ENCODE peak calls at places on chromosome 1, in nine cellular contexts. H is body of pancreas, C is AG04450, E is heart right ventricle, T is lower lobe of right lung, B is upper lobe of right lung, K is heart left ventricle, N is lung, S is tibial nerve. Z is an unnamed sample.

GRCh38 chr1:2137257-2138121 is 57.1 kb downstream of the FAAP20 start:
- DNase-seq in H (no peak), T (peak; percentile 82), E (no peak), C (no peak), S (no peak), N (peak; percentile 70), B (peak; percentile 86), K (peak; percentile 45), Z (no peak)

GRCh38 chr1:37575692-37576091 is 19.0 kb downstream of the DNALI1 start:
- DNase-seq in S (no peak), K (no peak), N (no peak), H (no peak), B (no peak), T (no peak), C (no peak), E (no peak), Z (peak; percentile 5)

GRCh38 chr1:227937031-227937430 is 10.7 kb downstream of the WNT9A start:
- DNase-seq in T (no peak), K (no peak), N (no peak), H (peak; percentile 4), C (no peak), E (no peak), S (no peak), B (peak; percentile 12), Z (no peak)

GRCh38 chr1:51897699-51898031 is 19.1 kb upstream of the NRDC start:
- DNase-seq in B (no peak), K (no peak), T (no peak), E (no peak), C (peak; percentile 85), N (no peak), S (no peak), H (no peak), Z (peak; percentile 90)

GRCh38 chr1:151513626-151514101 is 2.5 kb downstream of the CGN start:
- DNase-seq in E (no peak), H (peak; percentile 94), K (no peak), S (no peak), B (peak; percentile 87), T (peak; percentile 73), N (peak; percentile 82), C (no peak), Z (no peak)

GRCh38 chr1:3587133-3587733 is 24.1 kb downstream of the MEGF6 start:
- DNase-seq in H (no peak), C (no peak), B (no peak), N (no peak), S (no peak), K (no peak), T (no peak), E (no peak), Z (no peak)

GRCh38 chr1:30823969-30824735 is 66.6 kb upstream of the LAPTM5 start:
- DNase-seq in C (peak; percentile 99), K (peak; percentile 97), H (peak; percentile 98), B (peak; percentile 95), T (peak; percentile 94), E (peak; percentile 96), S (peak; percentile 88), N (peak; percentile 96), Z (peak; percentile 98)

GRCh38 chr1:43541721-43542401 is 11.2 kb downstream of the PTPRF start:
- DNase-seq in T (peak; percentile 79), K (peak; percentile 74), E (peak; percentile 72), B (peak; percentile 88), N (peak; percentile 77), C (no peak), S (peak; percentile 50), H (peak; percentile 94), Z (no peak)

GRCh38 chr1:113811353-113811887 is 856 bp downstream of the RSBN1 start:
- DNase-seq in K (no peak), B (no peak), T (peak; percentile 50), E (peak; percentile 45), H (peak; percentile 28), S (no peak), C (no peak), N (peak; percentile 39), Z (no peak)

GRCh38 chr1:114218397-114219237 is 64.9 kb upstream of the SYT6 start:
- DNase-seq in E (no peak), T (no peak), H (no peak), S (no peak), N (no peak), K (no peak), B (no peak), C (no peak), Z (no peak)

GRCh38 chr1:27257155-27257554 is 22.7 kb downstream of the WDTC1 start:
- DNase-seq in B (no peak), H (no peak), S (no peak), N (no peak), K (no peak), C (no peak), T (no peak), E (no peak), Z (no peak)

GRCh38 chr1:15851251-15852035 is 3.9 kb downstream of the SPEN start:
- DNase-seq in B (no peak), E (no peak), N (no peak), S (no peak), K (no peak), C (no peak), H (no peak), T (no peak), Z (no peak)

GRCh38 chr1:156641761-156642264 is at the start of gene BCAN:
- DNase-seq in N (no peak), C (no peak), B (no peak), K (no peak), S (no peak), T (no peak), E (no peak), H (no peak), Z (no peak)

DNA sequence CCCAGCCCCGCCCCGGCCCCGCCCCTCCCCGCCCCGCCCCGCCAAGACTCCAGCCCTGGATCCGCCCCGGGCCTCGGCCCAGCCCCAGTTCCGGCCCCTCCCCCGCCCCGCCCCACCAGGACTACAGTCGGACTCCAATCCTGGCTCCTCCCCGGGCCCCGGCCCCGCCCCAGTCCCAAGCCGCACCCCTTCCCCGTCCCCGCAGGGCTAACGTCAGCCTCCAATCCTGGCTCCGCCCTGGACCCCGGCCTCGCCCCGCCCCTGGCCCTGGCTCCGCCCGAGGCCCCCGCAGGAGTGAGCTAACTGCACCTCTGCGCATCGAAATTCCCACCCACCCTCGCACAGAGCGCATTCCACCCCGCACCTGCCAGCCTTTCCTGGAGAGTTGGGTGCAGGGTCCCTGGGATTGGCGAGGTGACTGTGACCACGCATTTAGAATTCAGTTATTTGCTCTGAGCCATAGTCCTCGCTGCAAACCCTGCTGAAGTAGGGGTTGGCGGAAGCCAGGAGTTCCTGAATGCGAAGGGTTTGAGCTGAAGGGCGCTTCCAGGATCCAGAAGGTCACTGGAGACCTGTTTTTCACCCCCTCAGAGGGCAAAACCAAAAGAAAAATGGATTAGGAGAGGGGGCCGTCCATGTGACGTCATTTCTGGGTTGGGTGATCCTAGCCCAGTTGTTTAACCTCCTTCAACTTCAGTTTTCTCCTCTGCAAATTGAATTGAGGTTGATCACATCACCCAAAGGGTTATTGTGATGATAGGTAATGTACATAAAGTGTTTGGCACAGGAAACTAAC is 631 bp upstream of the IGSF8 start:
- DNase-seq in E (peak; percentile 98), H (peak; percentile 98), B (peak; percentile 99), T (peak; percentile 98), N (peak; percentile 99), C (peak; percentile 79), S (peak; percentile 97), K (peak; percentile 99), Z (peak; percentile 29)
- TF ChIP-seq CTCF in E (no peak), H (no peak), B (no peak), T (no peak), N (no peak), C (no peak), S (no peak), K (no peak), Z (no peak)

GRCh38 chr1:54490361-54491248 is 57.4 kb upstream of the ACOT11 start:
- DNase-seq in E (peak; percentile 20), S (no peak), K (peak; percentile 61), B (no peak), T (no peak), H (peak; percentile 43), N (no peak), C (no peak), Z (no peak)
- H3K4me3 ChIP-seq in E (no peak overlapping the region), S (no peak overlapping the region), K (no peak overlapping the region), B (no peak overlapping the region), T (no peak overlapping the region), H (no peak overlapping the region), N (no peak overlapping the region), C (no peak overlapping the region), Z (no peak overlapping the region)

DNA sequence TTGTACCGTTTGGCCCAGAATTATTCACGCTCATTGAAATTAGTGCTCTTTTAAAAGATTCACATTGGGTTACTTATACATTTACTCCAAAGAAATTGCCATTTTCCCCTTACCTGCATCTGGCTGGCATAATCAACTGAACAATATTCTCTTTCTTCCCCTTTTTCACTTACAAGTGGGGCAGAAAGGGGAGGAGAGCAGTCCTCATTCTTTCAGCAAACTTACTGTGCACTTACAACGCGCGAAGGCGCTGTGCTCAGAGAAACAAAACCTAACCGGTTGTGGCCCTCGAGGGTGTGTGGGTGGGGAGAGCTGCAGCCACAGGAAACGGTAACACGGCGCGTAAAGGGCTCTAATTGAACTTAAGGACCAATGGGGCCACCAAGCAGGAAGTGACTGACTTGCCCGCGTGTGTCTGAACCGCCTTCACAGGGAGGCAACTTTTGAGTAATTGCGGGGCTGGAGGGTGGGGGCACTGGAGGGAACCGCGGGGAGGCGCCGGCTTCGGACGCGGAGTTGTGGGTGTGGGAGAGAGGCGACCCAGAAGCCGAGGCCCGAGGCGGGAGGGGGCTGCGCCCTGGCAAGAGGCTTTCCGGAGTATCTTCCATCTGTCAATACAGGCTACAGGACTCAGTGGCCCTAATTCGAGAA is 693 bp upstream of the PNRC2 start:
- DNase-seq in E (peak; percentile 92), H (peak; percentile 79), K (peak; percentile 88), T (peak; percentile 96), C (peak; percentile 69), B (peak; percentile 94), N (peak; percentile 92), S (peak; percentile 51), Z (peak; percentile 65)
- TF ChIP-seq CTCF in E (peak; percentile 65), H (no peak), K (peak; percentile 37), T (peak; percentile 46), C (peak; percentile 61), B (peak; percentile 50), N (no peak), S (peak; percentile 37), Z (peak; percentile 53)

GRCh38 chr1:175192630-175193338 is at the start of gene KIAA0040:
- DNase-seq in B (peak; percentile 91), N (peak; percentile 77), E (peak; percentile 87), H (peak; percentile 90), S (peak; percentile 59), T (peak; percentile 86), C (no peak), K (peak; percentile 89), Z (no peak)

GRCh38 chr1:175191654-175192053 is 922 bp downstream of the KIAA0040 start:
- DNase-seq in C (no peak), K (no peak), N (no peak), H (peak; percentile 29), E (peak; percentile 22), T (no peak), S (no peak), B (no peak), Z (no peak)

GRCh38 chr1:175195281-175195680 is 2.7 kb upstream of the KIAA0040 start:
- DNase-seq in S (no peak), T (no peak), K (no peak), N (no peak), E (no peak), B (no peak), C (no peak), H (no peak), Z (no peak)

GRCh38 chr1:175192111-175192629 is 406 bp downstream of the KIAA0040 start:
- DNase-seq in C (no peak), H (peak; percentile 83), K (peak; percentile 71), N (peak; percentile 74), E (peak; percentile 82), S (peak; percentile 37), B (peak; percentile 77), T (peak; percentile 75), Z (no peak)

GRCh38 chr1:175193339-175193950 is 869 bp upstream of the KIAA0040 start:
- DNase-seq in C (no peak), E (peak; percentile 18), H (no peak), N (no peak), T (no peak), S (no peak), B (no peak), K (no peak), Z (no peak)
- H3K4me3 ChIP-seq in C (no peak overlapping the region), E (no peak overlapping the region), H (no peak overlapping the region), N (peak overlapping the region; percentile 11), T (peak overlapping the region; percentile 66), S (peak overlapping the region; percentile 72), B (peak overlapping the region; percentile 90), K (peak overlapping the region; percentile 89), Z (peak overlapping the region; percentile 54)